ENCODE peak calls at places on chromosomes 1 and 21, in seven cellular contexts. D, Z, B, E, C, W and V are unnamed samples.

GRCh38 chr1:85577421-85578320 is 2.9 kb upstream of the CCN1 start:
- DNase-seq in D (no peak), E (peak; percentile 65), Z (no peak), W (no peak), C (peak; percentile 52), B (peak; percentile 51), V (peak; percentile 92)

GRCh38 chr21:44521928-44522752 is 17.9 kb downstream of the KRTAP10-1 start:
- DNase-seq in E (no peak), Z (no peak), B (no peak), W (no peak), C (no peak), D (no peak), V (no peak)

GRCh38 chr1:26767714-26768113 is 20.0 kb upstream of the PIGV start:
- DNase-seq in B (no peak), C (no peak), W (no peak), D (no peak), Z (no peak), E (no peak), V (peak; percentile 33)

GRCh38 chr1:10803971-10804820 is 7.8 kb upstream of the CASZ1 start:
- DNase-seq in D (no peak), Z (peak; percentile 66), W (no peak), E (peak; percentile 35), B (no peak), C (no peak), V (no peak)

GRCh38 chr1:224795591-224795990 is 133.9 kb upstream of the DNAH14 start:
- DNase-seq in C (no peak), E (no peak), B (no peak), W (no peak), Z (no peak), D (no peak), V (no peak)

GRCh38 chr1:165564561-165564960 is 20.8 kb downstream of the LRRC52 start:
- DNase-seq in Z (no peak), B (no peak), W (no peak), D (no peak), E (peak; percentile 36), C (no peak), V (no peak)

GRCh38 chr1:167416506-167416905 is 101.8 kb downstream of the CD247 start:
- DNase-seq in C (no peak), D (no peak), B (peak; percentile 76), W (no peak), E (no peak), Z (no peak), V (no peak)

GRCh38 chr21:46191257-46191685 is 7.0 kb upstream of the SPATC1L start:
- DNase-seq in B (no peak), D (no peak), C (no peak), Z (peak; percentile 35), W (no peak), E (peak; percentile 11), V (peak; percentile 93)

GRCh38 chr1:33586111-33586510 is 113.7 kb downstream of the ZSCAN20 start:
- DNase-seq in B (no peak), E (no peak), W (peak; percentile 13), Z (peak; percentile 83), D (no peak), C (no peak), V (peak; percentile 53)

GRCh38 chr1:245999697-246000637 is 507.1 kb downstream of the SMYD3 start:
- DNase-seq in E (no peak), W (no peak), B (no peak), Z (no peak), D (no peak), C (no peak), V (no peak)

GRCh38 chr1:52876843-52877242 is 34.3 kb downstream of the ZYG11A start:
- DNase-seq in B (no peak), Z (no peak), D (no peak), C (no peak), W (no peak), E (no peak), V (no peak)

GRCh38 chr21:42850866-42851391 is 28.4 kb downstream of the WDR4 start:
- DNase-seq in E (no peak), C (peak; percentile 84), Z (peak; percentile 17), B (peak; percentile 30), W (no peak), D (no peak), V (peak; percentile 32)

GRCh38 chr1:173948594-173948993 is 31.5 kb upstream of the SERPINC1 start:
- DNase-seq in W (no peak), Z (no peak), E (no peak), B (no peak), C (no peak), D (no peak), V (no peak)

GRCh38 chr1:202046227-202046626 is 35.8 kb downstream of the ELF3 start:
- DNase-seq in B (no peak), Z (peak; percentile 84), E (peak; percentile 64), C (no peak), D (no peak), W (no peak), V (no peak)

GRCh38 chr1:230215049-230215448 is 148.0 kb downstream of the GALNT2 start:
- DNase-seq in E (peak; percentile 55), C (peak; percentile 34), W (no peak), B (peak; percentile 52), D (no peak), Z (peak; percentile 34), V (peak; percentile 68)

GRCh38 chr1:906532-907420 is 16.9 kb upstream of the SAMD11 start:
- DNase-seq in W (peak; percentile 46), E (peak; percentile 40), D (no peak), C (no peak), B (peak; percentile 11), Z (peak; percentile 84), V (peak; percentile 79)

GRCh38 chr1:7589080-7589735 is 181.9 kb upstream of the VAMP3 start:
- DNase-seq in W (no peak), E (no peak), C (no peak), B (no peak), D (no peak), Z (no peak), V (no peak)

GRCh38 chr1:243496173-243496553 is 240.3 kb downstream of the SDCCAG8 start:
- DNase-seq in W (no peak), B (peak; percentile 26), D (no peak), C (no peak), Z (no peak), E (no peak), V (no peak)

GRCh38 chr1:180259431-180260338 is 29.6 kb downstream of the LHX4 start:
- DNase-seq in C (no peak), W (no peak), B (no peak), D (no peak), Z (no peak), E (no peak), V (no peak)
- TF ChIP-seq EZH2 in C (no peak), W (no peak), B (no peak), D (no peak), Z (no peak), E (no peak), V (no peak)

DNA sequence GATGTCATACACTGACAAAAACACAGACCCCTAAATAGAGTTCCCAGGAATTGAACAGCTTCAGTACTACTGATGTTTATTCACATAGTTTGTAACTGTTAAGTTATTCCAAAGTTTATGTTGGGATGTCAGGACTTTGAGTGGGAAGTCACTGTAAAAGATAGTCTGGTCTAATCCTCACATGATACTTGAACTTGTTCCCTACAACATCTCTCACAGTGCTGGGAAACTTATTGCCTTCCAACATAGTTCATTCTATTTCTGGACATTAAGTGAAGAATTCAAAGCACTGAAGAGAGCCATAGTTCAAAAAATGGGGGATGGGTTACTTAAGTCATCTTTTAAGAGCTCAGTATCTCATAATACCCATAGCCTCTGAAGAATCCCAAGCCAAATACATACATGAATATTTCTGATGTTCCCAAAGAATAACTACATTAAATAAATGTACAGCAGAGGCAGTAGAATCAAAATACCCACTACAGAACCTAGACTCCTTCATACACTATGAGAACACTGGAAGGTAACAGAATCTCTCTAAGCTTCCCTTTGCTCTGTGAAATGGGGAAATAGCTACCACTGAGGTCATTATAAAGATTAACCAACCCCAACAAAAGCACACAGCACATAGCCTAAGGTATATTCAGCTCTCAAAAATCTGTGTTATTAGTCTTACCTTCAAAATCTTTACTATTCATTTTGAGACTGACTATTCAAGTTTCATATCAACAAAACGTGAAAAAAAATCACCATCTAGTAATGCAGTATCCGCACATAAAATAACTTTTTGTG is 81.4 kb downstream of the ESRRG start:
- DNase-seq in C (no peak), Z (no peak), D (no peak), E (no peak), W (no peak), B (no peak), V (no peak)
- TF ChIP-seq EZH2phosphoT487 in C (no peak), Z (no peak), D (no peak), E (no peak), W (no peak), B (no peak), V (no peak)

GRCh38 chr21:36105327-36105842 is 29.5 kb upstream of the CBR3 start:
- DNase-seq in Z (no peak), C (no peak), D (no peak), E (no peak), B (no peak), W (no peak), V (no peak)
- H3K4me3 ChIP-seq in Z (no peak overlapping the region), C (peak overlapping the region; percentile 73), D (no peak overlapping the region), E (no peak overlapping the region), B (no peak overlapping the region), W (no peak overlapping the region), V (no peak overlapping the region)

GRCh38 chr1:44785501-44786137 is 2.4 kb downstream of the BEST4 start:
- DNase-seq in E (no peak), W (no peak), D (no peak), B (no peak), Z (no peak), C (no peak), V (no peak)

GRCh38 chr1:44785027-44785376 is 3.0 kb downstream of the BEST4 start:
- DNase-seq in E (no peak), C (no peak), D (no peak), B (no peak), Z (no peak), W (no peak), V (no peak)

GRCh38 chr1:44786138-44786840 is 1.7 kb downstream of the BEST4 start:
- DNase-seq in D (peak; percentile 27), W (peak; percentile 45), E (peak; percentile 89), C (peak; percentile 89), B (peak; percentile 84), Z (peak; percentile 29), V (peak; percentile 79)

GRCh38 chr1:44783697-44784093 is 4.3 kb downstream of the BEST4 start:
- DNase-seq in Z (no peak), W (no peak), C (peak; percentile 32), B (no peak), D (no peak), E (no peak), V (peak; percentile 18)

DNA sequence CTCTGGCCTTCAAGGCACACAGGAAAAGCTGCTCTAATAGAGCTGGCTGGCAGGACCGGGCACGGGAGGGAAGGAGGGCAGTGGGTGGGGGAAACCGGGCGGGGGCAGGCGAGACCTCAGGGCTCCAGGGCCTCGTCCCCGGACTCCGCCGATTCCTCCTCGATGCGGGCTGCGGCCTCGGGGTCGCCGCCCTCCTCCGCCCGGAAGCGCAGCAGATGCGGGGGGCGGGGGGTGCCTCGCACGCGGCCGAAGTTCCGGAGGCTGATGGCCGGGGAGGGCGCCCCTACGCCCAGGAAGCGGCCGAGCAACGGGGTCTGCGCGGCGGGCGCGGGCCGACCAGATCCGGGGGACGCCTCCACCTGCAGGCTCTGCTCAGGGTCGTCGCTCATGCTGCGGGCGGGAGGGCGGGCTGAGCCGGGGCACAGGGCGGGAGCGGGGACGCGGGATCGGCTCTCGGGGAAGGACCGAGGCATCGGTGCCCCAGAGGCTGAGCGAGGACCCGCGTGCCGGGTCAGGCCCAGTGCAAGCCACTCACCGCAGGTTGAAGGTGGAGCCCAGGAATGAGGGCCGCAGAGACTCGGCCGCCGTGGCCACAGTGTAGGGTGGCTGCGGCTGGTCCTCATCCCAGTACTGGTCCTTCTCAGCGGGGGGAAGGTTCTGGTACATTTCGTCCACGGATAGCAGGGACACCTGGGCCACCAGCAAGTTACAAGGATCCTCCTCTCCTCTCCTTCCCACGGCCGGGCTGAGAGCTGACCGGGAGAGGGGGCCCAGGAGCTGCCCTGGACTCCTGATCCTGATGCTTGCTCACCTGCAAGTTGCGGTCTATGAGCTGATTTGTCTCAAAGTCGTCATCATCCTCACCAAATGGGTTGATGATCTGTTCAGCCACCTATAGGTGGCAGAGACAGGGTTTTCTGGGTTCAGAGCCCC is 3.6 kb downstream of the BEST4 start:
- DNase-seq in B (peak; percentile 78), E (no peak), Z (no peak), W (no peak), D (no peak), C (peak; percentile 84), V (peak; percentile 39)
- TF ChIP-seq EZH2 in B (no peak), E (no peak), Z (no peak), W (no peak), D (no peak), C (no peak), V (no peak)